ENCODE peak calls at places on chromosomes 11 and 22, in four cellular contexts. N is Kasumi-1, Z is HFF-Myc, W is adrenal gland. Y is an unnamed sample.

GRCh38 chr22:23565942-23566715 is 14.0 kb downstream of the IGLL1 start:
- DNase-seq in N (no peak), Z (no peak), W (no peak), Y (peak)

GRCh38 chr22:47465222-47465621 is 702.8 kb downstream of the TBC1D22A start:
- DNase-seq in N (no peak), Z (no peak), W (no peak), Y (no peak)

GRCh38 chr22:24695958-24696511 is 78.5 kb downstream of the PIWIL3 start:
- DNase-seq in N (no peak), Z (no peak), W (no peak), Y (peak)

GRCh38 chr11:128919192-128919591 is 23.5 kb downstream of the TP53AIP1 start:
- DNase-seq in N (no peak), Z (no peak), W (no peak), Y (no peak)

GRCh38 chr11:76975513-76975912 is 58.7 kb upstream of the B3GNT6 start:
- DNase-seq in N (no peak), Z (no peak), W (no peak), Y (no peak)

GRCh38 chr11:108703916-108704315 is 39.0 kb downstream of the DDX10 start:
- DNase-seq in N (no peak), Z (no peak), W (no peak), Y (no peak)

GRCh38 chr11:13152736-13153541 is 124.7 kb upstream of the BMAL1 start:
- DNase-seq in N (no peak), Z (no peak), W (no peak), Y (peak)

GRCh38 chr11:128310676-128311445 is 276.5 kb downstream of the ETS1 start:
- DNase-seq in N (no peak), Z (no peak), W (no peak), Y (no peak)

GRCh38 chr11:64868904-64869570 is 9.4 kb downstream of the EHD1 start:
- DNase-seq in N (no peak), Z (peak), W (no peak), Y (peak)

Y was measured in adipocyte.